ENCODE peak calls at places on chromosomes 6 and 20, in five cellular contexts. E is IMR-90, B is kidney, J is PC-3, I is heart right ventricle. M is an unnamed sample.

GRCh38 chr20:42373049-42373448 is 754.9 kb upstream of the CHD6 start:
- DNase-seq in B (no peak), I (peak; percentile 16), J (no peak), E (no peak), M (no peak)

GRCh38 chr6:10316327-10316726 is 98.5 kb downstream of the TFAP2A start:
- DNase-seq in J (peak; percentile 80), I (no peak), B (no peak), E (peak; percentile 72), M (no peak)

GRCh38 chr6:21026576-21027273 is 492.5 kb downstream of the CDKAL1 start:
- DNase-seq in B (no peak), J (peak; percentile 76), E (peak; percentile 74), I (no peak), M (no peak)

GRCh38 chr6:99349620-99350141 is at the start of gene FAXC:
- DNase-seq in J (peak; percentile 58), E (peak; percentile 14), B (peak; percentile 77), I (peak; percentile 10), M (no peak)

GRCh38 chr20:33604084-33604990 is 57.8 kb upstream of the C20orf144 start:
- DNase-seq in E (no peak), B (no peak), I (no peak), J (no peak), M (no peak)

GRCh38 chr20:8020314-8021079 is 936 bp upstream of the TMX4 start:
- DNase-seq in I (no peak), E (no peak), B (no peak), J (peak; percentile 77), M (no peak)

GRCh38 chr20:40983898-40984297 is 44.7 kb upstream of the TOP1 start:
- DNase-seq in B (no peak), E (no peak), J (no peak), I (no peak), M (no peak)

GRCh38 chr6:106063448-106063850 is 22.7 kb upstream of the PRDM1 start:
- DNase-seq in I (no peak), J (peak; percentile 54), B (no peak), E (peak; percentile 73), M (no peak)

GRCh38 chr6:154060076-154060475 is 21.0 kb downstream of the OPRM1 start:
- DNase-seq in E (no peak), J (no peak), I (no peak), B (no peak), M (no peak)

GRCh38 chr6:33965766-33966165 is 162.0 kb upstream of the MLN start:
- DNase-seq in B (peak; percentile 2), E (no peak), J (no peak), I (no peak), M (peak; percentile 16)

GRCh38 chr20:16271450-16271849 is 301.8 kb downstream of the KIF16B start:
- DNase-seq in I (no peak), B (no peak), E (no peak), J (no peak), M (no peak)

GRCh38 chr20:45911486-45912343 is at the start of gene PLTP:
- DNase-seq in I (peak; percentile 82), B (peak; percentile 95), E (peak; percentile 57), J (peak; percentile 38), M (no peak)

GRCh38 chr6:34970962-34971361 is 81.9 kb downstream of the ANKS1A start:
- DNase-seq in I (no peak), E (peak; percentile 85), B (no peak), J (no peak), M (no peak)

GRCh38 chr6:83215131-83216047 is 22.2 kb downstream of the RWDD2A start:
- DNase-seq in I (peak; percentile 21), E (peak; percentile 80), J (peak; percentile 53), B (no peak), M (peak; percentile 46)

GRCh38 chr20:32903666-32904175 is 45.0 kb downstream of the EFCAB8 start:
- DNase-seq in B (peak; percentile 60), I (no peak), E (no peak), J (no peak), M (no peak)

GRCh38 chr6:128558924-128559323 is 38.5 kb upstream of the PTPRK start:
- DNase-seq in J (no peak), B (no peak), I (no peak), E (no peak), M (no peak)

GRCh38 chr6:88177961-88178464 is 11.9 kb upstream of the CNR1 start:
- DNase-seq in J (no peak), I (no peak), B (no peak), E (no peak), M (no peak)

GRCh38 chr20:18133962-18134361 is 3.7 kb upstream of the KAT14 start:
- DNase-seq in I (no peak), B (no peak), J (peak; percentile 77), E (no peak), M (no peak)

GRCh38 chr6:129671442-129672344 is 38.3 kb downstream of the ARHGAP18 start:
- DNase-seq in J (no peak), E (no peak), B (no peak), I (no peak), M (peak; percentile 79)

GRCh38 chr6:109580519-109580918 is 97.5 kb upstream of the ZBTB24 start:
- DNase-seq in I (no peak), J (no peak), E (peak; percentile 20), B (no peak), M (no peak)

GRCh38 chr6:69835414-69836179 is 30.8 kb upstream of the COL19A1 start:
- DNase-seq in B (no peak), J (peak; percentile 66), E (peak; percentile 76), I (no peak), M (no peak)

GRCh38 chr6:783966-784365 is 91.0 kb upstream of the EXOC2 start:
- DNase-seq in J (no peak), B (no peak), E (no peak), I (no peak), M (no peak)

GRCh38 chr20:50163570-50164317 is 10.2 kb upstream of the PEDS1 start:
- DNase-seq in B (no peak), J (peak; percentile 81), I (peak; percentile 41), E (peak; percentile 44), M (no peak)

GRCh38 chr20:258963-259362 is 1.4 kb downstream of the DEFB132 start:
- DNase-seq in E (peak; percentile 16), J (peak; percentile 32), I (no peak), B (no peak), M (no peak)

GRCh38 chr6:74873911-74874310 is 331.9 kb downstream of the COL12A1 start:
- DNase-seq in I (no peak), J (no peak), E (peak; percentile 25), B (no peak), M (no peak)

GRCh38 chr6:98845201-98846020 is 11.0 kb downstream of the POU3F2 start:
- DNase-seq in J (peak; percentile 74), I (peak; percentile 66), E (peak; percentile 78), B (peak; percentile 88), M (no peak)

GRCh38 chr6:10478187-10479040 is 42.7 kb upstream of the GCNT2 start:
- DNase-seq in J (peak; percentile 77), I (no peak), E (peak; percentile 42), B (no peak), M (no peak)

GRCh38 chr20:32920530-32921298 is 62.0 kb downstream of the EFCAB8 start:
- DNase-seq in I (no peak), J (no peak), E (no peak), B (no peak), M (no peak)

GRCh38 chr6:55643868-55644267 is 64.9 kb upstream of the HMGCLL1 start:
- DNase-seq in B (no peak), J (peak; percentile 49), I (no peak), E (peak; percentile 62), M (no peak)

GRCh38 chr6:151376440-151376839 is 14.9 kb downstream of the ZBTB2 start:
- DNase-seq in B (no peak), I (no peak), J (no peak), E (no peak), M (no peak)